ENCODE peak calls at places on chromosomes 1 and 21, in seven cellular contexts. P is activated CD4-positive, alpha-beta T cell treated with anti-CD3 and anti-CD28 coated beads for 1 hour; Z is glutamatergic neuron; N is mesendoderm; I is NCI-H1092; D is NCI-H2171; Q is kidney tubule cell. C is an unnamed sample.
A peak's percentile ranks its signal among the peaks of the same experiment; 100 is the strongest.

GRCh38 chr1:21857142-21857839 is 45.2 kb downstream of the LDLRAD2 start:
- DNase-seq in D (no peak), Z (no peak), I (no peak), Q (peak; percentile 37), N (no peak), P (no peak), C (no peak)

GRCh38 chr1:151834239-151834638 is 2.6 kb upstream of the RORC start:
- DNase-seq in P (no peak), I (no peak), N (no peak), Z (no peak), Q (no peak), D (no peak), C (no peak)

GRCh38 chr1:153611024-153611352 is 1.9 kb downstream of the S100A16 start:
- DNase-seq in I (no peak), Q (peak; percentile 62), Z (no peak), N (no peak), P (no peak), D (no peak), C (no peak)

GRCh38 chr1:228228601-228229074 is 20.8 kb downstream of the OBSCN start:
- DNase-seq in Z (no peak), D (no peak), N (no peak), I (no peak), Q (peak; percentile 57), P (no peak), C (no peak)

GRCh38 chr21:42093991-42094417 is 22.9 kb downstream of the UMODL1 start:
- DNase-seq in Z (no peak), N (no peak), I (no peak), Q (peak; percentile 98), P (no peak), D (peak; percentile 61), C (no peak)

GRCh38 chr1:234973426-234974250 is 155.0 kb downstream of the TOMM20 start:
- DNase-seq in P (no peak), Z (no peak), D (no peak), N (no peak), I (peak; percentile 95), Q (no peak), C (no peak)

GRCh38 chr21:44998621-44999427 is 59.0 kb downstream of the SLX9 start:
- DNase-seq in Z (peak; percentile 8), I (no peak), Q (no peak), D (no peak), N (no peak), P (no peak), C (no peak)

GRCh38 chr1:29497395-29498125 is 261.2 kb downstream of the PTPRU start:
- DNase-seq in N (no peak), Q (no peak), Z (no peak), I (no peak), D (no peak), P (no peak), C (no peak)

GRCh38 chr1:237013608-237014007 is 9.4 kb upstream of the MT1HL1 start:
- DNase-seq in P (no peak), Z (no peak), D (no peak), N (no peak), I (no peak), Q (no peak), C (no peak)

GRCh38 chr1:109089242-109090015 is 1.1 kb upstream of the TMEM167B start:
- DNase-seq in Q (peak; percentile 78), Z (peak; percentile 82), N (peak; percentile 81), P (no peak), I (peak; percentile 85), D (peak; percentile 46), C (peak; percentile 61)

GRCh38 chr1:161223805-161224694 is 622 bp upstream of the APOA2 start:
- DNase-seq in N (peak; percentile 84), D (no peak), Z (no peak), Q (no peak), P (no peak), I (no peak), C (no peak)

GRCh38 chr1:243950166-243950565 is 100.1 kb upstream of the AKT3 start:
- DNase-seq in Z (no peak), P (no peak), N (peak; percentile 62), D (peak; percentile 3), I (no peak), Q (peak; percentile 86), C (no peak)

GRCh38 chr1:93021539-93022134 is 57.4 kb upstream of the MTF2 start:
- DNase-seq in Q (peak; percentile 54), N (peak; percentile 37), Z (no peak), P (no peak), I (peak; percentile 41), D (no peak), C (peak; percentile 31)